ENCODE peak calls at places on chromosomes 4 and X, in seven cellular contexts. T is Peyer's patch, R is adrenal gland, W is heart left ventricle, P is thyroid gland, E is esophagus squamous epithelium, Z is spleen. U is an unnamed sample.
A peak's percentile ranks its signal among the peaks of the same experiment; 100 is the strongest.

GRCh38 chr4:161208564-161208963 is 955.2 kb downstream of the FSTL5 start:
- DNase-seq in T (no peak), R (no peak), W (no peak), P (no peak), E (no peak), Z (no peak), U (no peak)

GRCh38 chrX:36573720-36574119 is 434.4 kb upstream of the FAM47C start:
- DNase-seq in T (no peak), R (no peak), W (no peak), P (no peak), E (no peak), Z (no peak), U (no peak)

GRCh38 chr4:123955167-123955824 is 558.7 kb downstream of the SPRY1 start:
- DNase-seq in T (no peak), R (no peak), W (no peak), P (peak; percentile 40), E (no peak), Z (no peak), U (no peak)

GRCh38 chr4:46389301-46389761 is 597 bp downstream of the GABRA2 start:
- DNase-seq in T (peak; percentile 74), R (no peak), W (no peak), P (peak; percentile 14), E (no peak), Z (no peak), U (no peak)

GRCh38 chrX:57286507-57287251 is at the start of gene FAAH2:
- DNase-seq in T (peak; percentile 81), R (peak; percentile 40), W (no peak), P (peak; percentile 75), E (no peak), Z (peak; percentile 66), U (no peak)

GRCh38 chrX:39815621-39816020 is 282.1 kb downstream of the BCOR start:
- DNase-seq in T (no peak), R (no peak), W (no peak), P (no peak), E (no peak), Z (no peak), U (no peak)

GRCh38 chrX:137431693-137432488 is 134.0 kb upstream of the ZIC3 start:
- DNase-seq in T (no peak), R (no peak), W (no peak), P (no peak), E (no peak), Z (no peak), U (no peak)

GRCh38 chr4:120765271-120765985 is 157.1 kb downstream of the PRDM5 start:
- DNase-seq in T (no peak), R (no peak), W (no peak), P (no peak), E (no peak), Z (no peak), U (no peak)

GRCh38 chrX:130097507-130098201 is 12.6 kb downstream of the ELF4 start:
- DNase-seq in T (peak; percentile 71), R (no peak), W (no peak), P (peak; percentile 41), E (no peak), Z (peak; percentile 80), U (no peak)

GRCh38 chr4:151184523-151185458 is 85.4 kb downstream of the RPS3A start:
- DNase-seq in T (peak; percentile 75), R (no peak), W (no peak), P (no peak), E (no peak), Z (no peak), U (no peak)

GRCh38 chr4:15779336-15779735 is 1.2 kb downstream of the CD38 start:
- DNase-seq in T (peak; percentile 65), R (peak; percentile 33), W (peak; percentile 60), P (peak; percentile 46), E (no peak), Z (no peak), U (peak; percentile 41)

GRCh38 chrX:130718137-130718536 is 184.9 kb downstream of the ENOX2 start:
- DNase-seq in T (no peak), R (no peak), W (no peak), P (no peak), E (no peak), Z (no peak), U (no peak)

GRCh38 chrX:45353462-45353861 is 152.8 kb upstream of the DIPK2B start:
- DNase-seq in T (no peak), R (no peak), W (no peak), P (no peak), E (no peak), Z (no peak), U (no peak)

GRCh38 chrX:112818114-112819012 is 22.3 kb downstream of the AMOT start:
- DNase-seq in T (no peak), R (no peak), W (no peak), P (peak; percentile 11), E (no peak), Z (no peak), U (no peak)

GRCh38 chr4:74166823-74167222 is 8.9 kb downstream of the MTHFD2L start:
- DNase-seq in T (no peak), R (no peak), W (no peak), P (no peak), E (no peak), Z (peak; percentile 54), U (no peak)

GRCh38 chr4:8847331-8847730 is 24.3 kb downstream of the HMX1 start:
- DNase-seq in T (peak; percentile 21), R (no peak), W (peak; percentile 14), P (no peak), E (no peak), Z (peak; percentile 25), U (no peak)

GRCh38 chr4:16775411-16776154 is 122.9 kb downstream of the LDB2 start:
- DNase-seq in T (no peak), R (no peak), W (no peak), P (no peak), E (no peak), Z (no peak), U (no peak)

GRCh38 chr4:184306949-184307348 is 89.3 kb upstream of the ENPP6 start:
- DNase-seq in T (no peak), R (peak; percentile 45), W (no peak), P (no peak), E (no peak), Z (no peak), U (no peak)

GRCh38 chr4:117001077-117001476 is 84.3 kb downstream of the TRAM1L1 start:
- DNase-seq in T (no peak), R (no peak), W (no peak), P (no peak), E (no peak), Z (no peak), U (no peak)

GRCh38 chr4:42339935-42340406 is 57.3 kb upstream of the SHISA3 start:
- DNase-seq in T (no peak), R (peak; percentile 58), W (peak; percentile 68), P (peak; percentile 9), E (no peak), Z (no peak), U (no peak)

GRCh38 chr4:156547439-156547838 is 424.2 kb downstream of the PDGFC start:
- DNase-seq in T (no peak), R (no peak), W (no peak), P (no peak), E (no peak), Z (no peak), U (no peak)

GRCh38 chrX:139762400-139763183 is 54.6 kb upstream of the MCF2 start:
- DNase-seq in T (no peak), R (no peak), W (no peak), P (no peak), E (no peak), Z (no peak), U (no peak)

GRCh38 chrX:111244238-111244750 is 26.0 kb downstream of the CAPN6 start:
- DNase-seq in T (no peak), R (no peak), W (no peak), P (no peak), E (no peak), Z (no peak), U (no peak)

GRCh38 chr4:56910172-56910967 is 2.7 kb downstream of the REST start:
- DNase-seq in T (no peak), R (no peak), W (no peak), P (no peak), E (no peak), Z (peak; percentile 25), U (no peak)

GRCh38 chr4:56908206-56909082 is 744 bp downstream of the REST start:
- DNase-seq in T (peak; percentile 84), R (peak; percentile 67), W (peak; percentile 82), P (peak; percentile 71), E (no peak), Z (peak; percentile 95), U (peak; percentile 48)

GRCh38 chr4:56909083-56909981 is 1.6 kb downstream of the REST start:
- DNase-seq in T (peak; percentile 83), R (peak; percentile 57), W (peak; percentile 77), P (peak; percentile 50), E (no peak), Z (no peak), U (peak; percentile 36)

DNA sequence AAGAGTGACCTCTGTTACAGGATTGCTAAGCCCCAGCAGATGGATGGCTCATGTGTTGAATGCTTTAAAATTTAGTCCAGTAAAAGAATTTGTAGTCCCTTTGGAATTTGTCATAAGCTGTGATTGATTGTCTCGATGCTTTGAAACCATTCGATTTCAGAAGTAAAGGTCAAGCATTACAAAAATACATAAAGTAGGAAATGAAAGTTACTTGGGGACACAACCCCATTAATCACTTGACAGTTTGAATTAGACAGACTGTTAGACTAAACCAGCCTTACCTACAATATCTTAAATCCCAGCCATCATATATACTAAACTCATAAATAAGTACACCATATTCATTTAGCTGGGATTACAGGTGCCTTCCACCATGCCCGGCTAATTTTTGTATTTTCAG is 6.6 kb downstream of the REST start:
- DNase-seq in T (no peak), R (no peak), W (no peak), P (no peak), E (no peak), Z (no peak), U (no peak)
- H3K36me3 ChIP-seq in T (no peaks in the 10 kb centered on the region), R (peaks cover 3% of the 10 kb centered on the region), W (peaks cover 43% of the 10 kb centered on the region), P (no peaks in the 10 kb centered on the region), E (peaks cover 39% of the 10 kb centered on the region), Z (peaks cover 51% of the 10 kb centered on the region), U (no peaks in the 10 kb centered on the region)

DNA sequence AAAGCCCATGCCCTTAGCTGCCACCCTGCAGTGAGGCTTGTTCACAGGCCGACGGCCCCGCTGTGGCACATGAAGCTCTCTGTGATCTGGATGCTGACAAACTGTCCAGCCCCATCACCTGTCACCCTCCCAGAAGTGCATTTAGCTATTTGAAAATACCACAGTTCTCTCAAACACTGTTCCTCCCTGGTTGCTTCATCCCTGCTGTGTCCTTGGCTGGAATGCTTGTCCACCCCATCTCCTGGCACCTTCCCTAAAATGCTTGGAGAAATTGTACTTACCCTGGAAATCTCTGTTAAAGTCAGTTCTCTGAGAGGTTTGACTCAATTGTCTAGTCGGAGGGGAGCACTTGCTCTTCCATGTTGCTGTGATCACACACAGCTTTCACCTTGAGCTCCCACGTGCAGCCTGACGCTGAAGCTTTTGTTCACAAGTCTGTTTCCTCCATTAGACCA is 10.1 kb downstream of the SYNPO2 start:
- DNase-seq in T (no peak), R (no peak), W (peak; percentile 69), P (no peak), E (no peak), Z (no peak), U (peak; percentile 68)
- TF ChIP-seq POLR2A in T (no peak), R (no peak), W (no peak), P (no peak), E (no peak), Z (no peak), U (no peak)

GRCh38 chr4:48571471-48571870 is 81.4 kb downstream of the ZAR1 start:
- DNase-seq in T (no peak), R (no peak), W (no peak), P (no peak), E (no peak), Z (no peak), U (no peak)
- H3K36me3 ChIP-seq in T (peaks cover 100% of the 10 kb centered on the region), R (peaks cover 51% of the 10 kb centered on the region), W (peaks cover 100% of the 10 kb centered on the region), P (peaks cover 21% of the 10 kb centered on the region), E (peaks cover 98% of the 10 kb centered on the region), Z (peaks cover 98% of the 10 kb centered on the region), U (no peaks in the 10 kb centered on the region)

GRCh38 chr4:38950734-38951133 is 81.5 kb downstream of the TMEM156 start:
- DNase-seq in T (no peak), R (no peak), W (no peak), P (no peak), E (no peak), Z (no peak), U (no peak)
- TF ChIP-seq POLR2A in T (no peak), R (no peak), W (no peak), P (no peak), E (no peak), Z (no peak), U (no peak)

U was measured in uterus.